ENCODE peak calls at places on chromosomes 2 and 18, in six cellular contexts. N is breast epithelium, R is spleen, Y is tibial nerve, G is body of pancreas, E is adrenal gland. S is an unnamed sample.

GRCh38 chr18:2920546-2921343 is 73.9 kb downstream of the EMILIN2 start:
- DNase-seq in Y (no peak), R (no peak), G (no peak), N (no peak), E (no peak), S (no peak)

GRCh38 chr2:217903859-217904613 is 98.8 kb downstream of the TNS1 start:
- DNase-seq in N (peak), G (peak), E (peak), R (no peak), Y (peak), S (peak)

GRCh38 chr18:13437801-13438506 is 219.4 kb downstream of the LDLRAD4 start:
- DNase-seq in R (no peak), E (no peak), G (no peak), Y (no peak), N (peak), S (no peak)

GRCh38 chr2:5190023-5190422 is 502.2 kb upstream of the SOX11 start:
- DNase-seq in G (no peak), N (no peak), Y (no peak), R (no peak), E (no peak), S (no peak)

GRCh38 chr2:192687000-192687399 is 492.3 kb upstream of the TMEFF2 start:
- DNase-seq in R (no peak), Y (no peak), E (no peak), N (no peak), G (no peak), S (no peak)

GRCh38 chr2:83055338-83056010 is 1403.6 kb downstream of the SUCLG1 start:
- DNase-seq in R (no peak), E (no peak), N (no peak), G (no peak), Y (no peak), S (no peak)

GRCh38 chr18:54774423-54774822 is 53.9 kb upstream of the RAB27B start:
- DNase-seq in R (no peak), G (no peak), E (no peak), Y (no peak), N (no peak), S (no peak)

GRCh38 chr2:83650897-83651296 is 808.2 kb downstream of the SUCLG1 start:
- DNase-seq in Y (no peak), N (no peak), E (no peak), R (no peak), G (no peak), S (no peak)

GRCh38 chr2:150806336-150806735 is 318.9 kb upstream of the RND3 start:
- DNase-seq in R (no peak), G (no peak), Y (no peak), N (no peak), E (no peak), S (no peak)

GRCh38 chr2:20992201-20992711 is 51.6 kb downstream of the APOB start:
- DNase-seq in Y (no peak), G (no peak), N (no peak), E (peak), R (no peak), S (no peak)

GRCh38 chr2:232893834-232894233 is 23.8 kb downstream of the SNORC start:
- DNase-seq in G (no peak), Y (no peak), N (no peak), E (no peak), R (no peak), S (no peak)

GRCh38 chr2:137964066-137964858 is at the start of gene HNMT:
- DNase-seq in Y (no peak), R (no peak), G (peak), N (peak), E (peak), S (peak)

GRCh38 chr2:171268230-171268629 is 107.5 kb upstream of the TLK1 start:
- DNase-seq in N (no peak), G (no peak), Y (no peak), E (no peak), R (no peak), S (no peak)

GRCh38 chr18:64219511-64219910 is 70.6 kb upstream of the LINC00305 start:
- DNase-seq in N (no peak), R (no peak), E (no peak), G (no peak), Y (no peak), S (no peak)

GRCh38 chr2:11387100-11387390 is 42.6 kb upstream of the ROCK2 start:
- DNase-seq in Y (no peak), G (no peak), E (no peak), R (no peak), N (no peak), S (no peak)

GRCh38 chr2:39481611-39482010 is 44.5 kb upstream of the MAP4K3 start:
- DNase-seq in E (no peak), N (no peak), G (no peak), Y (no peak), R (no peak), S (no peak)

GRCh38 chr18:59897321-59897954 is 2.4 kb upstream of the PMAIP1 start:
- DNase-seq in R (no peak), E (no peak), N (no peak), G (no peak), Y (no peak), S (no peak)

GRCh38 chr2:50614056-50614455 is 417.9 kb downstream of the NRXN1 start:
- DNase-seq in N (no peak), Y (no peak), R (no peak), E (no peak), G (no peak), S (no peak)

GRCh38 chr18:76351961-76352581 is 143.0 kb downstream of the ZNF516 start:
- DNase-seq in N (peak), Y (peak), R (no peak), G (peak), E (no peak), S (no peak)

GRCh38 chr2:9556121-9556869 is 665 bp upstream of the ADAM17 start:
- DNase-seq in E (no peak), G (no peak), N (no peak), R (no peak), Y (no peak), S (no peak)

GRCh38 chr2:44420725-44421124 is 59.0 kb downstream of the CAMKMT start:
- DNase-seq in G (no peak), R (no peak), N (no peak), E (no peak), Y (no peak), S (no peak)

GRCh38 chr2:166193446-166193845 is 65.6 kb upstream of the SCN1A start:
- DNase-seq in R (no peak), N (no peak), E (no peak), Y (no peak), G (no peak), S (no peak)

GRCh38 chr2:42051168-42052125 is 3.6 kb downstream of the PKDCC start:
- DNase-seq in Y (no peak), G (no peak), N (no peak), R (peak), E (no peak), S (no peak)

GRCh38 chr2:71923887-71924533 is 223.7 kb downstream of the CYP26B1 start:
- DNase-seq in E (peak), Y (peak), R (no peak), N (no peak), G (peak), S (peak)

GRCh38 chr2:169637620-169638019 is 53.5 kb downstream of the PPIG start:
- DNase-seq in N (no peak), R (no peak), E (no peak), Y (no peak), G (no peak), S (no peak)

GRCh38 chr2:155733091-155733870 is 599.2 kb downstream of the NR4A2 start:
- DNase-seq in N (no peak), Y (no peak), R (no peak), G (no peak), E (no peak), S (no peak)

GRCh38 chr18:9838144-9838877 is 47.5 kb upstream of the TXNDC2 start:
- DNase-seq in Y (no peak), N (peak), G (no peak), R (no peak), E (no peak), S (no peak)

GRCh38 chr2:231780123-231780908 is 766 bp downstream of the PDE6D start:
- DNase-seq in N (no peak), Y (no peak), R (peak), G (no peak), E (no peak), S (peak)

GRCh38 chr18:28793911-28794310 is 617.0 kb upstream of the CDH2 start:
- DNase-seq in N (no peak), G (no peak), R (no peak), Y (no peak), E (no peak), S (no peak)

GRCh38 chr2:231521-232185 is 32.2 kb downstream of the SH3YL1 start:
- DNase-seq in N (no peak), R (no peak), G (peak), Y (no peak), E (no peak), S (no peak)

GRCh38 chr2:156466739-156467405 is 30.7 kb downstream of the GPD2 start:
- DNase-seq in Y (no peak), E (peak), N (peak), G (peak), R (no peak), S (no peak)

GRCh38 chr2:197885587-197885986 is 81.2 kb downstream of the PLCL1 start:
- DNase-seq in R (no peak), Y (no peak), N (no peak), E (no peak), G (no peak), S (no peak)

GRCh38 chr2:152335016-152335850 is at the start of gene FMNL2:
- DNase-seq in Y (peak), E (peak), R (peak), G (peak), N (peak), S (peak)
- TF ChIP-seq POLR2A in Y (peak), E (peak), R (no peak), G (peak), N (no peak), S (no peak)

DNA sequence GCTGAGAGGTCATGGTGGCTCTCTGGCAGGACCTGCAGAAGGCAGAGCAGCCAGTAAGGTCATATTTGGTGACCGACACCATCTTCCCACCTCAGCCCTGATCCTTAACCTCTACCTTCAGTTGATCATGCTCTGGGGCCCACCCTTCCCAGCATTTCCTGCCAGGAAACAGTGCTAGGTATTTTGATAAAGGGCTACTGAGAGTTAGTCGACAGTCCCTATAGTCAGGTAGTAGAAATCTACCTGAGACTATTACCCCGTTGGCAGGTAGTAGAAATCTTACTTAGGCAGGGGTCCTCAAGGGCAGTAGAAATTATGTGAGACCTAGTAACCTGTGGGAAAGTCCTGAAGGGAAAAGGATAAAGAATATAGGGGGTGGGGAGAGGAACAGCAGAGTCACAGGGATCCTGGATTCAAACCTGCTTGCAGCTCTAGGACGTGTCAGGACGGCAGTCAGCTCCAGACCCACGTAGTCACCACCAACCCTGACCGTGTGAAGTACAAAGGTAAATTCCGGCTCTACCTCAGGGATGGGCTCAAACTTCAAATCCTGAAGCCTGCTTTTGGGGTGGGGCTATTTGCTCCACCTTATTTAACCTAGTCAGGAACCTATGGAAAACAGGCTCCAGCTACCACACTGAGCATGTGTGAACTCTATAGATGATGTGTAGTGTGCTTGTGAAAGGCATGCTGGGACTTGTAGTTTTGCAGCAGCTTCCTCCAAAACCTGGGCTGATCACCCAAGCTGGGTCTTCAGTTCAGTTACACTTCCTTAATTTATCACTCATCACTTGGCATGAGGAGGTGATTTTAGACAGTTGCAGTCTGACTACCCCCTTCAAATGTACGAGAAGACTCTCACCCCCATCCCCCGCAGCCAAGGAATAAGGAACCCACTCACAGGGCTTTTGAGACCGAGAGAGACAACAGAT is at the start of gene DQX1:
- DNase-seq in E (no peak), N (no peak), G (no peak), Y (no peak), R (peak), S (peak)
- TF ChIP-seq POLR2A in E (no peak), N (no peak), G (no peak), Y (no peak), R (no peak), S (no peak)

GRCh38 chr18:36176177-36176584 is 11.1 kb upstream of the MOCOS start:
- DNase-seq in G (no peak), R (no peak), N (no peak), Y (no peak), E (no peak), S (peak)

GRCh38 chr18:36177913-36178312 is 9.4 kb upstream of the MOCOS start:
- DNase-seq in G (no peak), R (no peak), N (no peak), Y (no peak), E (no peak), S (no peak)

GRCh38 chr18:36179562-36180334 is 7.5 kb upstream of the MOCOS start:
- DNase-seq in G (peak), Y (peak), E (peak), N (peak), R (no peak), S (peak)

GRCh38 chr18:36176739-36177138 is 10.6 kb upstream of the MOCOS start:
- DNase-seq in G (no peak), R (no peak), Y (no peak), E (no peak), N (no peak), S (no peak)

DNA sequence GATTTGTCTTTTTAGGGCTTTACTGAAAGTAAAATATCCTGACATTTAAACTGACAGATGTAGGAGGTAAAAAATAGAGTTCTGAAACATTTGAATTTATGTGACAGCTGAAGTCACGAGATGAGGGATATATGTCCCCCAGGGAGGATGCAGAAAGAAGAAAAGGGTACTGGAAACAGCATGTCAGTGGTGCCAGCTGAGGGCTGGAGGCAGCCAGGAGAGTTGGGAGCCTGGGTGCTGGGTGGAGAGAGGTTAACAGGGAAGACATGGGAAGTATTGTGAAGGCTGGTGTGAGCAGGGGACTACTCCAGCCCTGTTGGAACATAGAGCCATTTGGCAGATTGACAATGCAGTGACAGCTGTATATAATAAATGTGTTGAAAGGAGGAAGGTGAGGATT is 11.8 kb upstream of the MOCOS start:
- DNase-seq in N (no peak), Y (no peak), G (no peak), E (no peak), R (no peak), S (no peak)
- TF ChIP-seq POLR2A in N (no peak), Y (no peak), G (no peak), E (no peak), R (no peak), S (no peak)

DNA sequence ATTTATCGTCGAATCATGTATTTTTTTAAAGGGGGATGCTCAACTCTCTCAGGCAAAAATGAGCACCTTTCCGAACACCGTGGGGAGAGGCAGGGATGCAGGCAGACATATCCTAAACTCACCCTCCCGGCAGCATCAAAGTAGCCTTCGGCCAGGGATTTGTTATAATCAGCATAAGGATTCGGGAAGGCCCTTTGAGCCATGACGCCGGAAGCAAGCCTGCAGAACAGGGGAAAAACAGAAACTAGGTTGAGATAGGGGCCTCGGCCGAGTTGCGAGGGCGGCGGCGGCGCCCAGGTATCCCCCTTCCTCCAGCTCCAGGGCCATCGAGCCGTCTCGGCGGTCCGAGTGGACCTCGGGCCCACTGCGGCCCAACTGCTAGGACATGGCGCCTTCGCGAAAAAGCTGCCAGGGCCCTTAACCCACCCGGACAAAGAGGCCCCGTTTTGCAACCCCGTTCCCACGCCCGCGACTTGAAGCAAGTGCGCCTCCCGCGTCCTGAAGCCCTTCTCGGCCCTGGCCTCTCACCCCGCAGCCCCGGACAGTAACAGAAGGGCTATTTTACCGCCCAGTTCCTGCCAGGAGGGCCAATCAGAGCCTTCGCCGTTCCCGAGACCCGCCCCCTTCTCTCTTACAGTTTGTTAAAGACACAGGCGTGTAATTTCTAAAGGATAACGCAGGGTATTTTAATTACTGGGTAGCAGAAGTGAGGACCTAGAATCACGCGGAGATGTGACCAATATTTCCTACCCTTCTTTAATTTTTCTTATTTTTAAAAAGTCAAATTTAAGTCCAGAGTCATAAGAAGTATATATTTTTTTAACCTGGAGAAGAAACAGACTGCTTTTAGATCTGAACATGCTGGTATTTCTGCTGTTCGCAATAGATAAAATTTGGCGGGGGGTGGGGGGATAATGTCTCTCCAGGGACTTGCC is at the start of gene LANCL1:
- DNase-seq in Y (peak), E (peak), R (peak), N (peak), G (peak), S (peak)
- TF ChIP-seq POLR2A in Y (no peak), E (peak), R (no peak), N (peak), G (peak), S (peak)